ENCODE peak calls at places on chromosome 16, in four cellular contexts. Z is pancreas, I is SJSA1, O is sigmoid colon. V is an unnamed sample. For H3K27me3, H3K9me3 and H3K4me1, the result is how much of the 10 kb centered on the place peaks cover.

GRCh38 chr16:69145658-69146057 is 13.2 kb downstream of the UTP4 start:
- DNase-seq in O (no peak), I (no peak), Z (peak), V (no peak)

GRCh38 chr16:25478476-25478875 is 213.3 kb upstream of the HS3ST4 start:
- DNase-seq in I (no peak), O (no peak), Z (no peak), V (no peak)

GRCh38 chr16:54651851-54652770 is 278.6 kb upstream of the IRX5 start:
- DNase-seq in O (no peak), I (no peak), Z (no peak), V (no peak)

GRCh38 chr16:79013004-79013403 is 587.5 kb downstream of the MAF start:
- DNase-seq in Z (no peak), O (no peak), I (no peak), V (no peak)

GRCh38 chr16:24689128-24689527 is 40.3 kb upstream of the TNRC6A start:
- DNase-seq in Z (no peak), O (no peak), I (peak), V (no peak)

GRCh38 chr16:74698220-74698619 is 2.4 kb downstream of the MLKL start:
- DNase-seq in I (no peak), Z (no peak), O (no peak), V (no peak)

GRCh38 chr16:15949210-15950166 is at the start of gene ABCC1:
- DNase-seq in Z (peak), O (no peak), I (no peak), V (peak)

GRCh38 chr16:73020409-73020884 is 27.5 kb downstream of the ZFHX3 start:
- DNase-seq in I (peak), Z (peak), O (peak), V (peak)

GRCh38 chr16:55077231-55077630 is 146.6 kb downstream of the IRX5 start:
- DNase-seq in O (peak), I (no peak), Z (no peak), V (no peak)

GRCh38 chr16:71540-72341 is 690 bp downstream of the RHBDF1 start:
- DNase-seq in I (peak), Z (peak), O (peak), V (peak)

GRCh38 chr16:89007371-89008249 is 30.6 kb upstream of the CBFA2T3 start:
- DNase-seq in O (peak), I (no peak), Z (no peak), V (peak)

GRCh38 chr16:89600427-89600826 is 13.0 kb upstream of the DPEP1 start:
- DNase-seq in Z (no peak), I (no peak), O (no peak), V (no peak)

GRCh38 chr16:69798466-69798865 is 36.3 kb downstream of the WWP2 start:
- DNase-seq in I (no peak), Z (no peak), O (no peak), V (peak)

GRCh38 chr16:12061336-12062055 is 85.0 kb downstream of the SNX29 start:
- DNase-seq in I (no peak), Z (no peak), O (no peak), V (peak)

GRCh38 chr16:77569406-77569805 is 134.6 kb upstream of the ADAMTS18 start:
- DNase-seq in O (no peak), I (no peak), Z (no peak), V (no peak)

GRCh38 chr16:8962393-8963009 is 1.2 kb downstream of the USP7 start:
- DNase-seq in Z (peak), O (no peak), I (no peak), V (peak)

GRCh38 chr16:11105038-11105903 is 150.7 kb downstream of the SOCS1 start:
- DNase-seq in O (peak), I (no peak), Z (no peak), V (no peak)

GRCh38 chr16:23283571-23283970 is 18.5 kb upstream of the SCNN1B start:
- DNase-seq in Z (no peak), O (no peak), I (no peak), V (no peak)

GRCh38 chr16:86710602-86710950 is 132.2 kb downstream of the FOXL1 start:
- DNase-seq in Z (no peak), O (peak), I (no peak), V (no peak)

GRCh38 chr16:67562918-67563707 is 787 bp downstream of the CTCF start:
- DNase-seq in Z (peak), I (peak), O (peak), V (peak)

GRCh38 chr16:54649846-54650245 is 280.8 kb upstream of the IRX5 start:
- DNase-seq in I (no peak), Z (no peak), O (no peak), V (no peak)

GRCh38 chr16:11310997-11311561 is 29.9 kb upstream of the PRM1 start:
- DNase-seq in Z (no peak), I (no peak), O (no peak), V (no peak)

GRCh38 chr16:7304257-7304656 is 28.4 kb upstream of the RBFOX1 start:
- DNase-seq in Z (no peak), O (no peak), I (no peak), V (no peak)

GRCh38 chr16:85978976-85979375 is 80.0 kb downstream of the IRF8 start:
- DNase-seq in I (no peak), O (no peak), Z (no peak), V (no peak)

GRCh38 chr16:31678649-31679325 is 151.1 kb downstream of the AHSP start:
- DNase-seq in Z (no peak), O (no peak), I (no peak), V (no peak)

GRCh38 chr16:73053038-73053378 is 5.1 kb upstream of the ZFHX3 start:
- DNase-seq in Z (no peak), O (no peak), I (no peak), V (no peak)

GRCh38 chr16:55436587-55436986 is 42.4 kb upstream of the MMP2 start:
- DNase-seq in Z (no peak), O (no peak), I (no peak), V (no peak)

GRCh38 chr16:4212934-4213296 is 29.0 kb downstream of the SRL start:
- DNase-seq in I (no peak), Z (no peak), O (no peak), V (no peak)

GRCh38 chr16:16120382-16121184 is 102.7 kb downstream of the ABCC6 start:
- DNase-seq in I (no peak), Z (no peak), O (peak), V (peak)

GRCh38 chr16:1772362-1772907 is at the start of gene EME2:
- DNase-seq in I (no peak), O (no peak), Z (no peak), V (no peak)

GRCh38 chr16:85735225-85735722 is 15.6 kb downstream of the C16orf74 start:
- DNase-seq in O (no peak), I (no peak), Z (no peak), V (no peak)

GRCh38 chr16:2273931-2274330 is 6.0 kb upstream of the RNPS1 start:
- DNase-seq in Z (no peak), O (no peak), I (no peak), V (no peak)

GRCh38 chr16:14283786-14284185 is 212.7 kb downstream of the MRTFB start:
- DNase-seq in I (peak), Z (no peak), O (no peak), V (no peak)

GRCh38 chr16:14284930-14285541 is 213.9 kb downstream of the MRTFB start:
- DNase-seq in Z (no peak), O (peak), I (no peak), V (peak)

GRCh38 chr16:30786115-30786935 is 680 bp downstream of the ZNF629 start:
- DNase-seq in Z (peak), O (no peak), I (peak), V (peak)

GRCh38 chr16:84412262-84412661 is 43.9 kb downstream of the ATP2C2 start:
- DNase-seq in O (no peak), I (no peak), Z (no peak), V (peak)
- H3K27me3 ChIP-seq in O (under half), I (under half), Z (under half), V (under half)

GRCh38 chr16:48591976-48592375 is 18.0 kb downstream of the N4BP1 start:
- DNase-seq in O (no peak), I (no peak), Z (no peak), V (no peak)
- H3K9me3 ChIP-seq in O (under half), I (under half), Z (under half), V (under half)

GRCh38 chr16:51144203-51144602 is 6.9 kb downstream of the SALL1 start:
- DNase-seq in O (no peak), Z (no peak), I (no peak), V (no peak)

GRCh38 chr16:51146256-51146924 is 4.7 kb downstream of the SALL1 start:
- DNase-seq in O (no peak), Z (no peak), I (no peak), V (no peak)

GRCh38 chr16:51141541-51141940 is 9.5 kb downstream of the SALL1 start:
- DNase-seq in Z (no peak), I (no peak), O (no peak), V (no peak)

GRCh38 chr16:51140112-51140511 is 11.0 kb downstream of the SALL1 start:
- DNase-seq in Z (no peak), O (no peak), I (no peak), V (no peak)

DNA sequence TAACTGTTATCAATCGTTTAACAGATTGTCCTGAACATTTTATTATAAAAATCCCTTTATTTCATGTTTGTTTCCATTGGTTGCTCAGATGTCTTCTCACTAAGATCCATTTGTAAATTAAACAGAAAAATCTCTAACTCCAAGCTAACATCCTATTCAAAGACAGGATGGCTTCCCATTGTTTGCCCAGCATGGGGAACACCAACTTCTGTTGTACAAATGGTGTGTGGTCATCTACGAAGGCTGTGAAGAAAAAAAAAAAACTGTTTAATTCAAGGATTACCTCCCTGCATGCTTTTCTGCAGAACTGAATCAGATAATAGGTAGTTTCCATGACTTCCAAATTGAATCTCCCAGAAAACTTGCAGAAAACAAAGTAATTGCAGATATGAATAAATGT is 7.9 kb downstream of the SALL1 start:
- DNase-seq in Z (no peak), I (no peak), O (no peak), V (no peak)
- H3K4me1 ChIP-seq in Z (under half), I (half or more), O (under half), V (under half)

DNA sequence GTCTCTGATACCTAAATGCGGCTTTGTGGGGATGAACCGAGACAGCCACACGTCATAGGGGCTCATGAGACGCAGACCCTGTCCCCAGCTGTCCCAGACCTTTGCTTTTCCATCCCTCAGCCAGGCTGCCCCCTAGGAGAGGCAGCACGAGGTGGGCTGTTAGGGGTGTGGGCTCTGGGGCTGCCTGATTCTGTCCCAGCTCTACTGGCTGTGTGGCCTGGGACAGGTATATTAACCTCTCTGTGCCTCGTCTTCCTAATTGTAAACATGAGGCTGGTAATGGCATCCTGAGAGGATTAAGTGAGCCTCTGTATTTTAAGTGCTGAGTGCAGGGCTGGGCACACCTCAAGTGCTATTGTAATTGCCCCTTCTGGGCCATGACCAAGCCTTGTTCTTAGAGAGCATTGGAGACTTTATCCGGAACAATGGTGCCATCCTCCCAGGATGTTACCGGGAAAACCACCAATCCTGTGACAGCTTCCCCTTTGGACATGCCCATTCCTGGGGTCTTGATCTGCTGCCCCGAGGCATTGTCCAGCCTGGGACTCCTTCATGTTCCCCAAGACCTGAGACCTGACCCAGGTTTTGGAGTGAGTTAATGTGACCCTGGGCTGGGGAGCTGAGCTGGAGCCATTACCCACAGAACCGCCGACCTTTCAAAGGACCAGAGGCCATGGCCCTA is 5.1 kb downstream of the ADGRG1 start:
- DNase-seq in O (no peak), I (no peak), Z (no peak), V (no peak)
- H3K27me3 ChIP-seq in O (under half), I (under half), Z (under half), V (under half)

GRCh38 chr16:35147556-35148504 is 1688.4 kb downstream of the TP53TG3F start:
- DNase-seq in O (no peak), Z (peak), I (peak), V (no peak)

GRCh38 chr16:35146723-35147458 is 1687.5 kb downstream of the TP53TG3F start:
- DNase-seq in I (no peak), Z (peak), O (no peak), V (peak)

GRCh38 chr16:35149550-35149949 is 1690.1 kb downstream of the TP53TG3F start:
- DNase-seq in I (no peak), O (no peak), Z (no peak), V (no peak)

GRCh38 chr16:35150805-35151312 is 1691.4 kb downstream of the TP53TG3F start:
- DNase-seq in I (no peak), Z (peak), O (no peak), V (no peak)

DNA sequence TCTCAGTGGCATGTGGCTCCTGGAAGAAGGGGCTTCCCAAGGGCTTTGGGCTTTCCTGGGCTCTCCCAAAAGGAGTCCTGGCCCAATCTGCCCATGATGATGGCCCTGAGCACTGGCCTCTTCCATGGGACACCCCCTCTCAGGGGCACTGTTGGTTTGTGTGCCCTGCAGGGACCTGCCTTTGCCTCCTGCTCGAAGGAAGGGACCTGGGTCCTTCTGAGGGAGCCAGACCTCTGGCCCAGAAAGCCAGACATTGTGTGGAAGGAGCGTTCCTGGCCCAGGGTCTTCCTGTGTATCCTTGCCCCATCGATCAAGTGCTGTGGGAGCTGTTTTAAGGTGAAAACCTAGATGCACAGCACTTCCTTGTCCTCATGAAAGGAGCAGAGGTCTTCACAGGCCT is 1689.3 kb downstream of the TP53TG3F start:
- DNase-seq in O (no peak), I (no peak), Z (no peak), V (no peak)
- H3K9me3 ChIP-seq in O (under half), I (under half), Z (under half), V (under half)

GRCh38 chr16:50612849-50613198 is 64.6 kb downstream of the NKD1 start:
- DNase-seq in Z (no peak), O (no peak), I (no peak), V (no peak)

GRCh38 chr16:50614956-50615727 is 66.0 kb downstream of the SNX20 start:
- DNase-seq in I (no peak), Z (no peak), O (no peak), V (no peak)

GRCh38 chr16:50611995-50612848 is 64.0 kb downstream of the NKD1 start:
- DNase-seq in O (no peak), I (no peak), Z (no peak), V (no peak)

GRCh38 chr16:50611332-50611934 is 63.2 kb downstream of the NKD1 start:
- DNase-seq in Z (peak), O (no peak), I (no peak), V (no peak)

DNA sequence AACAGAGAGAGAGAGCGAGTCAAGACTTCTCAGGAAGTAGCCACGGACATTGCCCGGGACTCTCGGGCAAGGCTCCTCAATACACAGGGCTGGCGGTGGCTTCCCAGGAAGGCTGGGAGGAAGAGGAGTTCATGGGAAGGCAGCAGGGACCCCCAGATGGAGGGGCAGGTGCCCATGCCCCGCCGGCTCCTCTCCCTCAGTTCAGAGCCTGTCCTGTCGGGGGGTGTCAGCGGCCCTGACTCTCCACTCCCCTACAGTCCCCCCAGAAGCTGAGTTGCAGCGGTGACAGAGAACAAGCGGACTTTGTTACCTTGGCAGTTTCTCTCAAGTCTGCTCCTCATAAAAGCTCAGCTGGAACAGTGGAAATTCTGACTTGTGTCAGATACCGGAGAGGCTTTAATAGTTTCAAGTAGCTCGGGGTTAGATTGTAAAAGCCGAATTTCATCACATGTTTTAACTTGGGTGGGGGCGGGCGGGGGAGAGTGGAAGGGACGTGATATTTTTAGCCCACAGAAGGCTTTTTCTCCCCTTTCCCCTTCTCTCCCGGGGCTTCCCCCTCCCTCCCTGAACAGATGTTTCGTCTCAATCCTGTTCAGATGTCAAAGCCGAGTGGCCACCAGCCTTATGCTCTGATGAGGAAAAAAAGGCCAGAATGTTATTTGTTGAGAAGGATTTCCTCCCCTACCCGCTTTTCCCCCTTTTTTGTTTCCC is 65.2 kb downstream of the NKD1 start:
- DNase-seq in Z (no peak), O (peak), I (no peak), V (no peak)
- H3K4me1 ChIP-seq in Z (under half), O (under half), I (under half), V (under half)

GRCh38 chr16:20372696-20373095 is 20.2 kb upstream of the UMOD start:
- DNase-seq in O (no peak), Z (no peak), I (no peak), V (no peak)

GRCh38 chr16:20364051-20364450 is 11.5 kb upstream of the UMOD start:
- DNase-seq in I (no peak), Z (no peak), O (no peak), V (no peak)

GRCh38 chr16:20369452-20370054 is 17.0 kb upstream of the UMOD start:
- DNase-seq in I (no peak), O (no peak), Z (no peak), V (no peak)
- H3K27me3 ChIP-seq in I (under half), O (under half), Z (under half), V (under half)

GRCh38 chr16:71442041-71442440 is at the start of gene TLE7:
- DNase-seq in Z (no peak), O (no peak), I (no peak), V (no peak)

GRCh38 chr16:71440669-71441347 is 1.0 kb downstream of the TLE7 start:
- DNase-seq in I (no peak), O (no peak), Z (no peak), V (no peak)

GRCh38 chr16:71439531-71439930 is 2.3 kb downstream of the TLE7 start:
- DNase-seq in O (no peak), I (no peak), Z (no peak), V (no peak)

GRCh38 chr16:71443714-71444113 is 1.9 kb upstream of the TLE7 start:
- DNase-seq in O (no peak), Z (no peak), I (no peak), V (no peak)

GRCh38 chr16:71441348-71441781 is 489 bp downstream of the TLE7 start:
- DNase-seq in Z (peak), O (no peak), I (no peak), V (no peak)
- H3K9me3 ChIP-seq in Z (under half), O (under half), I (under half), V (under half)

DNA sequence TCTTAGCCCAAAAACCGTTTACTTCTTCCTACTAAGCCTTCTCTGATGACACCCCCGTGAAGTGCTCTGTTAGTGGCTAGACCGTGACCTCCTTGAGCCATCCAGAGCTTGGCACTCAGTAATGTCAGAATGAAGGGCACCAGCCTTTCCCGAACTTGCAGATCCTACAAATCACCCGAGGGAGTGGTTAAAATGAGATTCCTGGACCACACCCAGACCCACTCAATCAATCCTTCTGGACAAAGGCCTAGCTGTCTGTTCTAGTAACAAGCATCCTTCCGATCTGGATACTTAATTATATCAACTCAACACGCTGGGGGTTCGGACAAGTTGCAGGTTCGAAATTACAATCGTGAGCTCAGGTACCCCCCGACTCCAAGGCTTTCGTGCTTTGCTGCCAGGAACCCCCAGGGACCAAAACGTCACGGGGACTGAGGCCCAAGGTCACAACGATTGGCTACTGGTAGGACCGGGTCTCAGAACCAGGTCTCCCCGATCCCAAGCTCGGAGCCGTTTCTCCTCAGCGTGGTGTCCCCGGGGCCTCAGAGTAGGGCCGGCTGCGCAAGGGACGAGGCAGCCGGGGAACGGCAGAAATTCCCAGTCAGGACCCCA is 549 bp downstream of the CIAPIN1 start:
- DNase-seq in I (no peak), Z (peak), O (peak), V (no peak)
- H3K4me1 ChIP-seq in I (under half), Z (under half), O (under half), V (under half)

V was measured in upper lobe of right lung.